ENCODE peak calls at places on chromosome 15, in six cellular contexts. Q is keratinocyte; Y is mesendoderm; C is lower lobe of right lung; P is CD4-positive, CD25-positive, alpha-beta regulatory T cell; X is right lobe of liver. V is an unnamed sample. For H3K4me1, the result is how much of the 10 kb centered on the place peaks cover.

GRCh38 chr15:87477759-87478687 is 778.5 kb downstream of the NTRK3 start:
- DNase-seq in Q (peak), Y (peak), C (no peak), P (no peak), X (no peak), V (no peak)

GRCh38 chr15:70264014-70264492 is 166.3 kb upstream of the TLE3 start:
- DNase-seq in Q (no peak), Y (no peak), C (no peak), P (no peak), X (no peak), V (no peak)

GRCh38 chr15:68488966-68489365 is 57.0 kb upstream of the ITGA11 start:
- DNase-seq in Q (no peak), Y (no peak), C (no peak), P (no peak), X (no peak), V (no peak)

GRCh38 chr15:88049509-88049908 is 207.0 kb downstream of the NTRK3 start:
- DNase-seq in Q (no peak), Y (no peak), C (no peak), P (no peak), X (no peak), V (no peak)

GRCh38 chr15:59532770-59533379 is 78.7 kb upstream of the GCNT3 start:
- DNase-seq in Q (no peak), Y (peak), C (no peak), P (peak), X (no peak), V (no peak)

GRCh38 chr15:68421798-68422402 is 10.1 kb downstream of the ITGA11 start:
- DNase-seq in Q (no peak), Y (no peak), C (no peak), P (no peak), X (no peak), V (no peak)

GRCh38 chr15:70778258-70779076 is 15.1 kb upstream of the UACA start:
- DNase-seq in Q (no peak), Y (no peak), C (no peak), P (no peak), X (no peak), V (no peak)

GRCh38 chr15:43493687-43494472 is 924 bp upstream of the TP53BP1 start:
- DNase-seq in Q (no peak), Y (peak), C (no peak), P (no peak), X (no peak), V (no peak)

GRCh38 chr15:69813881-69814280 is 283.8 kb downstream of the TLE3 start:
- DNase-seq in Q (no peak), Y (no peak), C (no peak), P (no peak), X (no peak), V (no peak)

GRCh38 chr15:32729700-32730099 is 11.9 kb downstream of the GREM1 start:
- DNase-seq in Q (no peak), Y (no peak), C (no peak), P (no peak), X (no peak), V (no peak)

GRCh38 chr15:73196113-73196512 is 143.8 kb downstream of the NEO1 start:
- DNase-seq in Q (no peak), Y (peak), C (no peak), P (peak), X (no peak), V (no peak)

GRCh38 chr15:73190189-73190601 is 137.9 kb downstream of the NEO1 start:
- DNase-seq in Q (no peak), Y (no peak), C (no peak), P (no peak), X (no peak), V (no peak)
- H3K4me1 ChIP-seq in Q (under half), Y (under half), C (under half), P (under half), X (under half), V (under half)

GRCh38 chr15:101452572-101452971 is 36.9 kb downstream of the PCSK6 start:
- DNase-seq in Q (no peak), Y (no peak), C (no peak), P (no peak), X (no peak), V (no peak)
- H3K27ac ChIP-seq in Q (no peak), Y (no peak), C (no peak), P (no peak), X (peak), V (no peak)

GRCh38 chr15:90101969-90102890 is at the start of gene IDH2:
- DNase-seq in Q (no peak), Y (peak), C (peak), P (peak), X (peak), V (peak)
- H3K4me1 ChIP-seq in Q (under half), Y (under half), C (under half), P (under half), X (half or more), V (under half)

GRCh38 chr15:92053727-92054316 is 200.3 kb downstream of the SLCO3A1 start:
- DNase-seq in Q (no peak), Y (no peak), C (no peak), P (no peak), X (no peak), V (no peak)

GRCh38 chr15:92056875-92057274 is 203.4 kb downstream of the SLCO3A1 start:
- DNase-seq in Q (no peak), Y (no peak), C (no peak), P (no peak), X (no peak), V (no peak)

GRCh38 chr15:92061511-92062200 is 208.1 kb downstream of the SLCO3A1 start:
- DNase-seq in Q (no peak), Y (no peak), C (no peak), P (no peak), X (no peak), V (no peak)

GRCh38 chr15:92062505-92062904 is 209.0 kb downstream of the SLCO3A1 start:
- DNase-seq in Q (no peak), Y (no peak), C (no peak), P (no peak), X (no peak), V (no peak)

GRCh38 chr15:92059036-92059970 is 205.8 kb downstream of the SLCO3A1 start:
- DNase-seq in Q (no peak), Y (no peak), C (no peak), P (no peak), X (no peak), V (no peak)
- H3K27ac ChIP-seq in Q (peak), Y (no peak), C (no peak), P (no peak), X (no peak), V (no peak)

DNA sequence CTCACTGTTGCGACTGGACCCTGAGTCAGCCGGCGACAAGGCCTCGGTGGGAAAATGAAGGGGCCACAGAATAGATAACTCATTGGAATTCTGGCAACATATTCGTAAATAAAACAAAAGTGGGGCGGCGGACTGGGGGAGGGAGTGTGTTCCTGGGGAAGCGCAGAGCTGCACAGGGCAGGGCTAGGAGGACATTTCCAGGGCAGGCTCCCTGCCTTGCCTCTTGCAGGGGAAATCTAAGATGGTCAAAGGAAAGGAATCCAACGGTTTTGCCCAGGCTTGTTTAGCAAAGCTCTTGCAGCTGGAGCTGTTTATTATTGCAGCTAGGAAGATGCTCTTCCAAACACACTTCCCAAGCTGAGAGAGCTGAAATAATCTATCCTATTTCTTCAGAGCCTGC is 1042.7 kb upstream of the NR2F2 start:
- DNase-seq in Q (no peak), Y (peak), C (no peak), P (no peak), X (no peak), V (no peak)
- H3K4me1 ChIP-seq in Q (under half), Y (under half), C (under half), P (under half), X (under half), V (under half)

DNA sequence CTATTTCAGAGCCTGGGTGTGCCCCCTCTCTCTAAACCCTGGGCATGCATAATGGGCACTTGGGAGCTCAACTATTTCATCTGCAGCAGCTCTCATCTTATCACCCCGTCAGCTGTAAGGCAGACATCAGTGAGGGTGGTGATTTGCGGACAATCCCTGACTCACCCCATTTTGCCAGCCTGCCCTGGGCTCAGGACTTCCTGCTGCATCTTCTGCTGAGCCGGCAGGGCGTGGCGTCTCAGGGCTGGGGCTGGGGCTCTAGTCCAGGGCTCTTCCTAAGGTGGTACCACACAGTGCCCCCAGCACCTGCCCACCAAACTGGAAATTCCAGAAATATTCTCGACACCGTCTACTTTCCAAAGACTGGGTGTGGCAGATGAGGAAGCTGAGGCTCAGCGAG is 925 bp upstream of the PSTPIP1 start:
- DNase-seq in Q (peak), Y (no peak), C (peak), P (peak), X (peak), V (no peak)
- H3K27ac ChIP-seq in Q (no peak), Y (no peak), C (peak), P (peak), X (no peak), V (peak)

GRCh38 chr15:98735304-98735703 is 87.0 kb downstream of the IGF1R start:
- DNase-seq in Q (no peak), Y (no peak), C (no peak), P (no peak), X (no peak), V (no peak)
- H3K4me1 ChIP-seq in Q (under half), Y (under half), C (under half), P (under half), X (under half), V (under half)

GRCh38 chr15:75112278-75112847 is 89.0 kb downstream of the PPCDC start:
- DNase-seq in Q (no peak), Y (no peak), C (no peak), P (no peak), X (no peak), V (no peak)

GRCh38 chr15:75109021-75109690 is 85.8 kb downstream of the PPCDC start:
- DNase-seq in Q (no peak), Y (no peak), C (no peak), P (no peak), X (no peak), V (no peak)

GRCh38 chr15:75107905-75108838 is 84.8 kb downstream of the PPCDC start:
- DNase-seq in Q (peak), Y (no peak), C (peak), P (peak), X (no peak), V (no peak)

GRCh38 chr15:75107509-75107904 is 84.1 kb downstream of the PPCDC start:
- DNase-seq in Q (no peak), Y (no peak), C (no peak), P (no peak), X (no peak), V (no peak)

GRCh38 chr15:75109731-75110130 is 86.3 kb downstream of the PPCDC start:
- DNase-seq in Q (no peak), Y (no peak), C (no peak), P (no peak), X (no peak), V (no peak)
- H3K27ac ChIP-seq in Q (no peak), Y (no peak), C (no peak), P (no peak), X (no peak), V (no peak)

GRCh38 chr15:55281517-55282227 is 7.9 kb downstream of the RAB27A start:
- DNase-seq in Q (no peak), Y (no peak), C (no peak), P (no peak), X (no peak), V (no peak)

GRCh38 chr15:55279746-55280351 is 9.8 kb downstream of the RAB27A start:
- DNase-seq in Q (peak), Y (peak), C (no peak), P (peak), X (no peak), V (peak)

GRCh38 chr15:55282284-55282833 is 7.3 kb downstream of the RAB27A start:
- DNase-seq in Q (no peak), Y (peak), C (no peak), P (no peak), X (no peak), V (no peak)

GRCh38 chr15:55284461-55284860 is 5.2 kb downstream of the RAB27A start:
- DNase-seq in Q (no peak), Y (no peak), C (no peak), P (no peak), X (no peak), V (no peak)

GRCh38 chr15:55283295-55284147 is 6.1 kb downstream of the RAB27A start:
- DNase-seq in Q (no peak), Y (no peak), C (peak), P (no peak), X (no peak), V (no peak)
- H3K4me1 ChIP-seq in Q (under half), Y (under half), C (half or more), P (half or more), X (under half), V (half or more)

V was measured in naive thymus-derived CD4-positive, alpha-beta T cell.